ENCODE peak calls at places on chromosomes 13 and 19, in ten cellular contexts. J is activated CD8-positive, alpha-beta T cell treated with anti-CD3 and anti-CD28 coated beads, Interleukin-2, amount 10 ng/mL, durations not matched to agents 7 days and 5 days; O is activated B cell treated with CpG ODN at 0.5 μM for 24 hours; C is frontal cortex; G is SJCRH30; A is progenitor cell of endocrine pancreas; S is foreskin melanocyte; P is NCI-H524; R is activated CD4-positive, alpha-beta T cell treated with anti-CD3 and anti-CD28 coated beads, Interleukin-2, amount 50 U/mL, for 4 hours; E is AG08395. M is an unnamed sample.

GRCh38 chr19:18558595-18558994 is 925 bp downstream of the KXD1 start:
- DNase-seq in C (no peak), P (no peak), R (no peak), E (no peak), J (no peak), G (no peak), A (no peak), O (no peak), S (no peak), M (no peak)

GRCh38 chr13:48222358-48223015 is 10.5 kb upstream of the ITM2B start:
- DNase-seq in J (no peak), O (no peak), G (no peak), E (no peak), C (no peak), P (no peak), A (no peak), R (no peak), S (no peak), M (no peak)

GRCh38 chr13:85529216-85529590 is 270.0 kb downstream of the SLITRK6 start:
- DNase-seq in P (no peak), R (no peak), C (no peak), O (no peak), J (no peak), G (no peak), S (no peak), E (peak; percentile 3), A (no peak), M (no peak)

GRCh38 chr13:33251131-33251629 is 34.4 kb downstream of the STARD13 start:
- DNase-seq in R (no peak), P (no peak), A (no peak), O (no peak), S (no peak), C (peak; percentile 20), G (peak; percentile 75), E (peak; percentile 91), J (no peak), M (peak; percentile 50)

GRCh38 chr13:60647547-60647946 is 250.5 kb downstream of the TDRD3 start:
- DNase-seq in S (no peak), J (no peak), G (no peak), P (no peak), E (no peak), R (no peak), A (no peak), C (no peak), O (no peak), M (no peak)

GRCh38 chr19:18898081-18898532 is 2.1 kb upstream of the CERS1 start:
- DNase-seq in C (no peak), E (no peak), O (no peak), G (peak; percentile 37), P (no peak), R (no peak), J (no peak), A (no peak), S (no peak), M (no peak)

GRCh38 chr13:32086791-32087441 is 55.3 kb downstream of the FRY start:
- DNase-seq in R (no peak), A (no peak), E (no peak), G (no peak), J (no peak), P (no peak), S (no peak), C (no peak), O (no peak), M (no peak)

GRCh38 chr13:44906758-44907157 is 82.5 kb downstream of the NUFIP1 start:
- DNase-seq in P (no peak), O (no peak), E (peak; percentile 36), C (no peak), R (no peak), A (no peak), J (no peak), S (no peak), G (no peak), M (no peak)

GRCh38 chr13:75993823-75994222 is 357.7 kb downstream of the LMO7 start:
- DNase-seq in C (no peak), P (no peak), J (no peak), A (no peak), G (no peak), O (no peak), S (no peak), R (no peak), E (no peak), M (no peak)

GRCh38 chr19:16447015-16447384 is 24.8 kb downstream of the EPS15L1 start:
- DNase-seq in O (peak; percentile 52), G (no peak), C (no peak), P (no peak), S (peak; percentile 66), E (peak; percentile 87), A (no peak), J (peak; percentile 60), R (no peak), M (peak; percentile 78)

GRCh38 chr19:49637865-49638350 is 2.0 kb downstream of the RRAS start:
- DNase-seq in P (no peak), R (no peak), O (no peak), G (peak; percentile 53), J (no peak), A (no peak), C (no peak), S (peak; percentile 62), E (peak; percentile 85), M (no peak)

GRCh38 chr19:2547721-2548120 is 71.8 kb downstream of the GADD45B start:
- DNase-seq in R (no peak), O (no peak), G (no peak), C (no peak), A (no peak), E (no peak), P (no peak), J (no peak), S (no peak), M (no peak)

GRCh38 chr13:114131581-114132418 is 623 bp downstream of the RASA3 start:
- DNase-seq in R (peak; percentile 34), O (peak; percentile 43), P (no peak), G (no peak), E (no peak), A (peak; percentile 42), S (no peak), J (no peak), C (no peak), M (peak; percentile 60)

GRCh38 chr13:105908581-105908980 is 626.9 kb downstream of the EFNB2 start:
- DNase-seq in G (no peak), C (no peak), S (no peak), O (no peak), J (peak; percentile 49), E (peak; percentile 31), R (no peak), P (no peak), A (no peak), M (no peak)